ENCODE peak calls at places on chromosomes 12 and 14, in eight cellular contexts. B is glutamatergic neuron; W is HT1080; L is activated T-helper 1 cell treated with Interleukin-2 at 50 U/mL for 16 hours; P is uterus; Z is BE2C; S is activated CD4-positive, alpha-beta T cell treated with anti-CD3 and anti-CD28 coated beads for 48 hours; U is AG09319. Y is an unnamed sample.

GRCh38 chr12:120581998-120582397 is 796 bp upstream of the POP5 start:
- DNase-seq in B (no peak), W (no peak), L (no peak), P (no peak), Z (no peak), S (peak; percentile 13), U (no peak), Y (no peak)

GRCh38 chr12:79934309-79935020 is 432 bp downstream of the PPP1R12A start:
- DNase-seq in B (peak; percentile 62), W (peak; percentile 42), L (peak; percentile 10), P (peak; percentile 61), Z (peak; percentile 50), S (peak; percentile 61), U (peak; percentile 14), Y (peak; percentile 29)

GRCh38 chr12:114665411-114666181 is 18.4 kb downstream of the TBX3 start:
- DNase-seq in B (no peak), W (no peak), L (no peak), P (no peak), Z (no peak), S (no peak), U (no peak), Y (no peak)

GRCh38 chr12:15014708-15015107 is 41.9 kb downstream of the PDE6H start:
- DNase-seq in B (no peak), W (no peak), L (no peak), P (no peak), Z (no peak), S (no peak), U (no peak), Y (no peak)

GRCh38 chr12:20000229-20000869 is 368.0 kb upstream of the PDE3A start:
- DNase-seq in B (no peak), W (no peak), L (no peak), P (no peak), Z (no peak), S (no peak), U (no peak), Y (no peak)

GRCh38 chr14:53767566-53767965 is 189.1 kb downstream of the BMP4 start:
- DNase-seq in B (no peak), W (no peak), L (no peak), P (no peak), Z (no peak), S (no peak), U (no peak), Y (peak; percentile 33)

GRCh38 chr14:59067135-59067894 is 121.2 kb upstream of the DAAM1 start:
- DNase-seq in B (no peak), W (no peak), L (no peak), P (no peak), Z (no peak), S (no peak), U (no peak), Y (no peak)

GRCh38 chr12:32501835-32502333 is 102.5 kb downstream of the FGD4 start:
- DNase-seq in B (peak; percentile 71), W (peak; percentile 81), L (no peak), P (peak; percentile 28), Z (peak; percentile 83), S (no peak), U (no peak), Y (peak; percentile 76)

GRCh38 chr14:66359500-66359899 is 126.7 kb upstream of the CCDC196 start:
- DNase-seq in B (no peak), W (peak; percentile 30), L (no peak), P (peak; percentile 16), Z (peak; percentile 33), S (peak; percentile 10), U (peak; percentile 30), Y (peak; percentile 59)

GRCh38 chr14:105187116-105187515 is 6.0 kb upstream of the NUDT14 start:
- DNase-seq in B (no peak), W (no peak), L (no peak), P (no peak), Z (no peak), S (no peak), U (no peak), Y (no peak)

GRCh38 chr12:124381454-124382207 is 86.7 kb downstream of the RFLNA start:
- DNase-seq in B (no peak), W (peak; percentile 76), L (no peak), P (peak; percentile 91), Z (no peak), S (no peak), U (peak; percentile 45), Y (peak; percentile 81)

GRCh38 chr12:67433393-67434175 is 164.4 kb downstream of the CAND1 start:
- DNase-seq in B (no peak), W (peak; percentile 69), L (no peak), P (no peak), Z (no peak), S (no peak), U (no peak), Y (peak; percentile 60)

GRCh38 chr14:99950191-99950590 is 115.0 kb upstream of the EVL start:
- DNase-seq in B (no peak), W (no peak), L (no peak), P (no peak), Z (no peak), S (no peak), U (no peak), Y (peak; percentile 7)

GRCh38 chr12:55816876-55817351 is 610 bp downstream of the SARNP start:
- DNase-seq in B (no peak), W (peak; percentile 20), L (no peak), P (no peak), Z (no peak), S (no peak), U (no peak), Y (peak; percentile 19)

GRCh38 chr12:6507102-6507998 is 13.4 kb downstream of the NCAPD2 start:
- DNase-seq in B (no peak), W (no peak), L (no peak), P (no peak), Z (no peak), S (no peak), U (no peak), Y (peak; percentile 33)

GRCh38 chr12:17333287-17333686 is 727.3 kb upstream of the LMO3 start:
- DNase-seq in B (no peak), W (peak; percentile 27), L (no peak), P (no peak), Z (no peak), S (no peak), U (no peak), Y (no peak)

GRCh38 chr12:123149828-123150272 is 1.0 kb downstream of the PITPNM2 start:
- DNase-seq in B (no peak), W (no peak), L (no peak), P (no peak), Z (no peak), S (no peak), U (no peak), Y (no peak)

GRCh38 chr12:69610729-69611128 is at the start of gene LRRC10:
- DNase-seq in B (no peak), W (no peak), L (no peak), P (no peak), Z (no peak), S (no peak), U (no peak), Y (no peak)

GRCh38 chr12:93895096-93895460 is 217.9 kb downstream of the CRADD start:
- DNase-seq in B (no peak), W (no peak), L (no peak), P (no peak), Z (no peak), S (no peak), U (no peak), Y (no peak)

GRCh38 chr14:75205586-75205985 is 29.2 kb upstream of the TMED10 start:
- DNase-seq in B (no peak), W (peak; percentile 88), L (no peak), P (no peak), Z (no peak), S (peak; percentile 29), U (no peak), Y (peak; percentile 47)

GRCh38 chr12:127416796-127417195 is 850.2 kb upstream of the TMEM132C start:
- DNase-seq in B (no peak), W (peak; percentile 76), L (no peak), P (no peak), Z (no peak), S (no peak), U (no peak), Y (peak; percentile 54)

GRCh38 chr14:89040438-89041244 is 216.2 kb downstream of the TTC8 start:
- DNase-seq in B (peak; percentile 95), W (peak; percentile 91), L (peak; percentile 59), P (peak; percentile 87), Z (peak; percentile 92), S (peak; percentile 89), U (peak; percentile 84), Y (peak; percentile 84)

GRCh38 chr12:64943686-64944085 is 119.2 kb downstream of the TBC1D30 start:
- DNase-seq in B (no peak), W (peak; percentile 72), L (no peak), P (no peak), Z (no peak), S (no peak), U (no peak), Y (peak; percentile 82)

GRCh38 chr14:64990291-64990690 is 3.6 kb downstream of the FNTB start:
- DNase-seq in B (no peak), W (peak; percentile 44), L (no peak), P (no peak), Z (no peak), S (no peak), U (no peak), Y (no peak)

GRCh38 chr14:101087614-101088394 is 184.3 kb upstream of the RTL1 start:
- DNase-seq in B (no peak), W (no peak), L (no peak), P (no peak), Z (no peak), S (no peak), U (no peak), Y (peak; percentile 40)

GRCh38 chr12:4725057-4725456 is 4.9 kb downstream of the GALNT8 start:
- DNase-seq in B (no peak), W (no peak), L (no peak), P (no peak), Z (no peak), S (no peak), U (no peak), Y (no peak)

GRCh38 chr12:47828967-47829482 is 9.3 kb upstream of the HDAC7 start:
- DNase-seq in B (no peak), W (peak; percentile 70), L (no peak), P (peak; percentile 91), Z (peak; percentile 76), S (peak; percentile 43), U (no peak), Y (no peak)